ENCODE peak calls at places on chromosomes 7 and 10, in ten cellular contexts. One of them, this sample, is unnamed.

GRCh38 chr10:16016688-16017087 is 156.4 kb upstream of the MINDY3 start:
- DNase-seq in ovary: no peak
- DNase-seq in transverse colon: no peak
- DNase-seq in SK-N-SH: no peak
- DNase-seq in stomach: peak
- DNase-seq in tibial nerve: no peak
- DNase-seq in HepG2: no peak
- DNase-seq in A549: no peak
- DNase-seq in upper lobe of left lung: no peak
- DNase-seq in sigmoid colon: no peak
- DNase-seq in this sample: no peak

GRCh38 chr10:51100221-51100620 is 25.9 kb downstream of the PRKG1 start:
- DNase-seq in tibial nerve: no peak
- DNase-seq in ovary: no peak
- DNase-seq in A549: no peak
- DNase-seq in upper lobe of left lung: no peak
- DNase-seq in HepG2: no peak
- DNase-seq in sigmoid colon: no peak
- DNase-seq in stomach: no peak
- DNase-seq in SK-N-SH: no peak
- DNase-seq in transverse colon: no peak
- DNase-seq in this sample: no peak

GRCh38 chr7:151462306-151462779 is 22.4 kb upstream of the CRYGN start:
- DNase-seq in A549: no peak
- DNase-seq in upper lobe of left lung: no peak
- DNase-seq in stomach: no peak
- DNase-seq in ovary: no peak
- DNase-seq in HepG2: no peak
- DNase-seq in SK-N-SH: no peak
- DNase-seq in sigmoid colon: no peak
- DNase-seq in transverse colon: no peak
- DNase-seq in tibial nerve: no peak
- DNase-seq in this sample: no peak

GRCh38 chr7:101854084-101854865 is 36.8 kb downstream of the CUX1 start:
- DNase-seq in upper lobe of left lung: no peak
- DNase-seq in tibial nerve: no peak
- DNase-seq in sigmoid colon: peak
- DNase-seq in transverse colon: no peak
- DNase-seq in A549: no peak
- DNase-seq in SK-N-SH: no peak
- DNase-seq in ovary: no peak
- DNase-seq in stomach: no peak
- DNase-seq in HepG2: no peak
- DNase-seq in this sample: no peak

GRCh38 chr7:55052081-55052480 is 33.3 kb downstream of the EGFR start:
- DNase-seq in A549: peak
- DNase-seq in ovary: no peak
- DNase-seq in upper lobe of left lung: no peak
- DNase-seq in tibial nerve: no peak
- DNase-seq in transverse colon: no peak
- DNase-seq in SK-N-SH: no peak
- DNase-seq in stomach: no peak
- DNase-seq in sigmoid colon: no peak
- DNase-seq in HepG2: no peak
- DNase-seq in this sample: no peak

GRCh38 chr7:79778786-79779382 is 325.4 kb upstream of the MAGI2 start:
- DNase-seq in transverse colon: no peak
- DNase-seq in upper lobe of left lung: no peak
- DNase-seq in stomach: no peak
- DNase-seq in A549: no peak
- DNase-seq in SK-N-SH: no peak
- DNase-seq in ovary: no peak
- DNase-seq in HepG2: no peak
- DNase-seq in sigmoid colon: no peak
- DNase-seq in tibial nerve: no peak
- DNase-seq in this sample: no peak

GRCh38 chr10:123512881-123513822 is 153.0 kb upstream of the GPR26 start:
- DNase-seq in HepG2: no peak
- DNase-seq in ovary: no peak
- DNase-seq in sigmoid colon: no peak
- DNase-seq in upper lobe of left lung: no peak
- DNase-seq in tibial nerve: no peak
- DNase-seq in transverse colon: no peak
- DNase-seq in SK-N-SH: peak
- DNase-seq in A549: no peak
- DNase-seq in stomach: no peak
- DNase-seq in this sample: no peak

GRCh38 chr10:58027431-58027830 is 240.3 kb downstream of the IPMK start:
- DNase-seq in ovary: no peak
- DNase-seq in stomach: no peak
- DNase-seq in upper lobe of left lung: no peak
- DNase-seq in A549: no peak
- DNase-seq in transverse colon: no peak
- DNase-seq in sigmoid colon: no peak
- DNase-seq in SK-N-SH: no peak
- DNase-seq in tibial nerve: no peak
- DNase-seq in HepG2: no peak
- DNase-seq in this sample: no peak

GRCh38 chr10:62979921-62980320 is 153.2 kb upstream of the NRBF2 start:
- DNase-seq in ovary: no peak
- DNase-seq in A549: no peak
- DNase-seq in upper lobe of left lung: no peak
- DNase-seq in HepG2: no peak
- DNase-seq in stomach: no peak
- DNase-seq in transverse colon: no peak
- DNase-seq in tibial nerve: no peak
- DNase-seq in sigmoid colon: no peak
- DNase-seq in SK-N-SH: no peak
- DNase-seq in this sample: no peak

GRCh38 chr7:100003711-100004661 is 11.4 kb upstream of the ZKSCAN1 start:
- DNase-seq in ovary: no peak
- DNase-seq in transverse colon: peak
- DNase-seq in HepG2: peak
- DNase-seq in sigmoid colon: peak
- DNase-seq in A549: peak
- DNase-seq in SK-N-SH: peak
- DNase-seq in tibial nerve: no peak
- DNase-seq in upper lobe of left lung: peak
- DNase-seq in stomach: peak
- DNase-seq in this sample: no peak

GRCh38 chr7:108329514-108329913 is 126.7 kb downstream of the NRCAM start:
- DNase-seq in transverse colon: no peak
- DNase-seq in HepG2: no peak
- DNase-seq in ovary: no peak
- DNase-seq in stomach: no peak
- DNase-seq in sigmoid colon: no peak
- DNase-seq in A549: no peak
- DNase-seq in SK-N-SH: no peak
- DNase-seq in tibial nerve: no peak
- DNase-seq in upper lobe of left lung: no peak
- DNase-seq in this sample: no peak

GRCh38 chr7:128692623-128693270 is 20.7 kb downstream of the GARIN1A start:
- DNase-seq in SK-N-SH: no peak
- DNase-seq in transverse colon: no peak
- DNase-seq in upper lobe of left lung: no peak
- DNase-seq in sigmoid colon: no peak
- DNase-seq in HepG2: no peak
- DNase-seq in ovary: no peak
- DNase-seq in A549: no peak
- DNase-seq in stomach: no peak
- DNase-seq in tibial nerve: no peak
- DNase-seq in this sample: no peak

GRCh38 chr10:75247797-75248196 is 12.0 kb upstream of the COMTD1 start:
- DNase-seq in transverse colon: no peak
- DNase-seq in stomach: peak
- DNase-seq in tibial nerve: no peak
- DNase-seq in A549: no peak
- DNase-seq in sigmoid colon: no peak
- DNase-seq in ovary: no peak
- DNase-seq in HepG2: no peak
- DNase-seq in SK-N-SH: no peak
- DNase-seq in upper lobe of left lung: no peak
- DNase-seq in this sample: no peak

GRCh38 chr7:37208528-37208927 is 240.1 kb downstream of the ELMO1 start:
- DNase-seq in SK-N-SH: peak
- DNase-seq in transverse colon: peak
- DNase-seq in HepG2: peak
- DNase-seq in sigmoid colon: peak
- DNase-seq in upper lobe of left lung: peak
- DNase-seq in A549: peak
- DNase-seq in ovary: peak
- DNase-seq in tibial nerve: peak
- DNase-seq in stomach: peak
- DNase-seq in this sample: peak

GRCh38 chr10:132355754-132356153 is 23.8 kb downstream of the LRRC27 start:
- DNase-seq in tibial nerve: no peak
- DNase-seq in sigmoid colon: no peak
- DNase-seq in HepG2: no peak
- DNase-seq in A549: no peak
- DNase-seq in upper lobe of left lung: peak
- DNase-seq in SK-N-SH: no peak
- DNase-seq in ovary: no peak
- DNase-seq in transverse colon: no peak
- DNase-seq in stomach: no peak
- DNase-seq in this sample: no peak

DNA sequence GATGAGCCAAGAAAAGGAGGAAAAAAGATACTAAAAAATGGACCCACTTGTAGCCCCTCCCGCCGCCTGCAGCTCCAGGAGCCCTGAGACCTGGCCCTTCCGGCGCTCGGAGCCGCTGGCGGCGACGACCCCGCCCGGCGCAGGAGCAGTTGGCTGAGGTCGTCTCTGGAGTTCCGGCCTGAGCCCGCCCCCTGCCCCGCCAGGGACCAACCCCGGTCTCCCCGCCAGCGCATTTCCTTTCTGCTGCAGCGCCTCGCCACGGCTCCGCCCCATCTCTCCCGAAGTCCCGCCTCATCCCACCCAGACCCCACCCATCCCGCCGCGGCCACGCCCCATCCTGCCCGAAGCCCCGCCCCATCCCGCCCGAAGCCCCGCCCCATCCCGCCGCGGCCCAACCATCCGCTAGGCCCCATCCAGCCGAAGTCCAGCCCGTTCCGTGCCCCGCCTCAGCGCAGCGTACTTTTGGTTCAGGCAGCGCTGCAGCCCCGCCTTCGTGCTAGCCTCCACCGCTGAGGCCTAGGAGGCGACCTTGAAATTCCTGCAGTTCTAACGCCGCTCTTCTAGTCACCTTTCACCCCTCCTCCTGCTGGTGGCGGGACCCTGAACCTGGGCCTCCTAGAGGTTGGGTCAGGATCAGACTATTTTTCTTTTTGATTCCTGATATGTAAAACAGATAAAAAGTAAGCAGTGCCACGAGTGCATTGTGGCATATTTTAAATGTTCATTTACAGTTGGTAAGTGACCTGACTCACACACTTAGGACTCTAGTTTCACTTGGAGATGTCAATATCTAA is at the start of gene STN1:
- DNase-seq in ovary: peak
- DNase-seq in A549: peak
- DNase-seq in upper lobe of left lung: peak
- DNase-seq in SK-N-SH: peak
- DNase-seq in stomach: peak
- DNase-seq in HepG2: peak
- DNase-seq in sigmoid colon: peak
- DNase-seq in tibial nerve: peak
- DNase-seq in transverse colon: peak
- DNase-seq in this sample: peak
- TF ChIP-seq CTCF in ovary: peak
- TF ChIP-seq CTCF in A549: no peak
- TF ChIP-seq CTCF in upper lobe of left lung: no peak
- TF ChIP-seq CTCF in SK-N-SH: peak
- TF ChIP-seq CTCF in stomach: peak
- TF ChIP-seq CTCF in HepG2: peak
- TF ChIP-seq CTCF in sigmoid colon: no peak
- TF ChIP-seq CTCF in tibial nerve: no peak
- TF ChIP-seq CTCF in transverse colon: no peak
- TF ChIP-seq CTCF in this sample: no peak

DNA sequence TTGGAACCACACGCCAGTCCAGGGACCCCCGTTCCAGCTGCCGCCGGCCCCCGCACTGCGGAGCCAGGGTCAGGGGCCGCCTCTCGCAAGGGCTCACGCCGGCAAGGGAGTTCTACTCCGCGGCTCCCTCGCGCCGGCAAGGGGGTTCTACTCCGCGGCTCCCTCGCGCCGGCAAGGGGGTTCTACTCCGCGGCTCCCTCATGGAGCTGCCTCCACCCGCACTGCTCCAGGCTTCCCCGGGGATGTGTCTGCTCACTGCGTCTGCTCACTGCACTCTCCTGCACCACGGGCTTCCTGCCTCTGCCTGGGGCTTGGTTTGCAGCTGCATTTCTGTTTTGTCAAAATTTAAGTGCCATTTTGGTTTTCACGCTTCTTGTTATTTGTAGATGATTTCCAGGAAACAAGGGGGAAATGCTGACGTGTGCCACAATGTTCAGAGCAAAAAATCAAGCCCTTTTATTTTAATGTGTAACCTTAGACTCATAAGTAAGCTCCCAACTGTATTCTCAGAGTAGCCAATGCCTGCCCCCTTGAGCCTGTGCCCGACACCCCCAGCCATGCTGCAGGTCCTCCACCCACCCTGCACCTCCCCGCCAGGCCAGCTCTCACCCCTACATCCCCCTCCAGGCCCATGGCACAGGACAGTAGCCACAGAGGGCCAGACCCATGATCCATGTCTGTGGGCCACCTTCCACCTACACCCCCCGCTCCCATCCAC is 246.2 kb downstream of the MAD1L1 start:
- DNase-seq in A549: no peak
- DNase-seq in tibial nerve: no peak
- DNase-seq in sigmoid colon: no peak
- DNase-seq in stomach: no peak
- DNase-seq in HepG2: no peak
- DNase-seq in ovary: no peak
- DNase-seq in SK-N-SH: no peak
- DNase-seq in transverse colon: no peak
- DNase-seq in upper lobe of left lung: no peak
- DNase-seq in this sample: no peak
- TF ChIP-seq EP300 in A549: no peak
- TF ChIP-seq EP300 in tibial nerve: no peak
- TF ChIP-seq EP300 in sigmoid colon: no peak
- TF ChIP-seq EP300 in stomach: no peak
- TF ChIP-seq EP300 in HepG2: no peak
- TF ChIP-seq EP300 in ovary: no peak
- TF ChIP-seq EP300 in SK-N-SH: no peak
- TF ChIP-seq EP300 in transverse colon: no peak
- TF ChIP-seq EP300 in upper lobe of left lung: no peak
- TF ChIP-seq EP300 in this sample: no peak

GRCh38 chr7:106033735-106034134 is 70.7 kb downstream of the CDHR3 start:
- DNase-seq in sigmoid colon: no peak
- DNase-seq in upper lobe of left lung: no peak
- DNase-seq in HepG2: no peak
- DNase-seq in SK-N-SH: no peak
- DNase-seq in A549: no peak
- DNase-seq in transverse colon: no peak
- DNase-seq in stomach: no peak
- DNase-seq in tibial nerve: no peak
- DNase-seq in ovary: no peak
- DNase-seq in this sample: no peak
- TF ChIP-seq CTCF in sigmoid colon: no peak
- TF ChIP-seq CTCF in upper lobe of left lung: no peak
- TF ChIP-seq CTCF in HepG2: no peak
- TF ChIP-seq CTCF in SK-N-SH: no peak
- TF ChIP-seq CTCF in A549: no peak
- TF ChIP-seq CTCF in transverse colon: no peak
- TF ChIP-seq CTCF in stomach: no peak
- TF ChIP-seq CTCF in tibial nerve: no peak
- TF ChIP-seq CTCF in ovary: no peak
- TF ChIP-seq CTCF in this sample: no peak

GRCh38 chr10:6579904-6580278 is at the start of gene PRKCQ:
- DNase-seq in tibial nerve: no peak
- DNase-seq in SK-N-SH: no peak
- DNase-seq in HepG2: no peak
- DNase-seq in ovary: peak
- DNase-seq in upper lobe of left lung: no peak
- DNase-seq in transverse colon: peak
- DNase-seq in stomach: no peak
- DNase-seq in sigmoid colon: no peak
- DNase-seq in A549: peak
- DNase-seq in this sample: no peak
- TF ChIP-seq EP300 in tibial nerve: no peak
- TF ChIP-seq EP300 in SK-N-SH: no peak
- TF ChIP-seq EP300 in HepG2: no peak
- TF ChIP-seq EP300 in ovary: no peak
- TF ChIP-seq EP300 in upper lobe of left lung: no peak
- TF ChIP-seq EP300 in transverse colon: no peak
- TF ChIP-seq EP300 in stomach: no peak
- TF ChIP-seq EP300 in sigmoid colon: no peak
- TF ChIP-seq EP300 in A549: no peak
- TF ChIP-seq EP300 in this sample: no peak